ENCODE peak calls at places on chromosomes 16 and 17, in five cellular contexts. D is GM23248, Z is testis, G is left ventricle myocardium inferior, H is right lobe of liver. M is an unnamed sample.

GRCh38 chr17:16872836-16873653 is 98.9 kb downstream of the TNFRSF13B start:
- DNase-seq in D (peak), Z (peak), G (no peak), H (peak), M (no peak)

GRCh38 chr17:6660765-6661463 is 9.4 kb downstream of the C17orf100 start:
- DNase-seq in D (no peak), Z (no peak), G (no peak), H (no peak), M (no peak)

GRCh38 chr17:70099267-70099666 is 24.2 kb downstream of the KCNJ16 start:
- DNase-seq in D (no peak), Z (no peak), G (no peak), H (no peak), M (no peak)

GRCh38 chr16:50316848-50317630 is 50.7 kb downstream of the ADCY7 start:
- DNase-seq in D (peak), Z (no peak), G (no peak), H (no peak), M (no peak)

GRCh38 chr17:3972281-3972731 is 8.1 kb upstream of the ATP2A3 start:
- DNase-seq in D (no peak), Z (no peak), G (no peak), H (no peak), M (no peak)

GRCh38 chr16:732936-733335 is 6.0 kb downstream of the HAGHL start:
- DNase-seq in D (peak), Z (no peak), G (no peak), H (no peak), M (no peak)

GRCh38 chr17:5115673-5116651 is at the start of gene USP6:
- DNase-seq in D (peak), Z (peak), G (no peak), H (peak), M (no peak)

GRCh38 chr17:72362466-72363335 is 241.9 kb downstream of the SOX9 start:
- DNase-seq in D (peak), Z (no peak), G (no peak), H (no peak), M (peak)

GRCh38 chr17:20313891-20314290 is 153.4 kb downstream of the LGALS9B start:
- DNase-seq in D (no peak), Z (no peak), G (no peak), H (no peak), M (no peak)

GRCh38 chr17:76683011-76683755 is 27.6 kb downstream of the MXRA7 start:
- DNase-seq in D (no peak), Z (no peak), G (no peak), H (no peak), M (no peak)

GRCh38 chr16:1557074-1557473 is 23.6 kb downstream of the TMEM204 start:
- DNase-seq in D (no peak), Z (no peak), G (no peak), H (no peak), M (no peak)

GRCh38 chr16:57285379-57285778 is 907 bp upstream of the PLLP start:
- DNase-seq in D (no peak), Z (no peak), G (no peak), H (no peak), M (no peak)

GRCh38 chr16:55494994-55495421 is 13.9 kb upstream of the LPCAT2 start:
- DNase-seq in D (peak), Z (peak), G (no peak), H (no peak), M (peak)

GRCh38 chr17:65584604-65585521 is 23.4 kb upstream of the AXIN2 start:
- DNase-seq in D (peak), Z (no peak), G (peak), H (peak), M (no peak)

GRCh38 chr16:14564881-14565687 is 65.0 kb downstream of the PARN start:
- DNase-seq in D (peak), Z (no peak), G (no peak), H (no peak), M (peak)

GRCh38 chr17:62599964-62600657 is 27.4 kb upstream of the MRC2 start:
- DNase-seq in D (no peak), Z (no peak), G (no peak), H (no peak), M (no peak)

GRCh38 chr17:27315796-27316465 is 22.0 kb downstream of the WSB1 start:
- DNase-seq in D (no peak), Z (no peak), G (no peak), H (no peak), M (no peak)

GRCh38 chr17:410674-411401 is 58.2 kb upstream of the RPH3AL start:
- DNase-seq in D (peak), Z (no peak), G (no peak), H (no peak), M (no peak)

GRCh38 chr17:17677299-17678040 is 3.8 kb upstream of the RAI1 start:
- DNase-seq in D (no peak), Z (no peak), G (no peak), H (no peak), M (no peak)

GRCh38 chr16:4689864-4690704 is 3.3 kb upstream of the NUDT16L1 start:
- DNase-seq in D (no peak), Z (no peak), G (no peak), H (peak), M (no peak)
- H3K27ac ChIP-seq in D (no peak), Z (no peak), G (no peak), H (no peak), M (no peak)

GRCh38 chr17:57674894-57675293 is 70.2 kb downstream of the CCDC182 start:
- DNase-seq in D (no peak), Z (no peak), G (no peak), H (peak), M (no peak)

GRCh38 chr17:57677301-57677700 is 67.8 kb downstream of the CCDC182 start:
- DNase-seq in D (no peak), Z (no peak), G (no peak), H (no peak), M (no peak)

GRCh38 chr17:57676543-57676942 is 68.6 kb downstream of the CCDC182 start:
- DNase-seq in D (no peak), Z (no peak), G (no peak), H (no peak), M (no peak)

GRCh38 chr17:57675427-57675826 is 69.7 kb downstream of the CCDC182 start:
- DNase-seq in D (no peak), Z (no peak), G (no peak), H (peak), M (no peak)

DNA sequence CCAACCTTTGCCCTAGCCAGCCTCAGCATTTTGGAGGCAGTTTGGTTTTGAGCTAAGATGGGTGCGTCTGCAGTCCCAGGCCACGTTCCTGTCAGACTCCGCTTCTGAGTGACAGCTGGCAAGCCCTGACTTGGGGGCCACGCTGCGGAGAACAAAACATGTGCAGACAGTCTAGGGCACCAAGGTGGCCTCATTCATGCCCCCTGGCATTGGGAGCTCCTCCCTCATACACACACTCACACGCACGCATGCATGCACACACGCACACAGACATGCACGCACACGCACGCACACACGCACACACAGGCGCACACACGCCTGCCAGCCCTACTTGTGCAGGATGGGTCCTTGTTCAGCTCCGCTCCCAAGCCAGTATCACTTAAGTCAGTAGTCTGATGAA is 69.1 kb downstream of the CCDC182 start:
- DNase-seq in D (no peak), Z (no peak), G (no peak), H (peak), M (no peak)
- H3K27ac ChIP-seq in D (no peak), Z (no peak), G (no peak), H (no peak), M (no peak)

GRCh38 chr16:85003076-85003475 is 8.3 kb downstream of the ZDHHC7 start:
- DNase-seq in D (no peak), Z (no peak), G (no peak), H (no peak), M (no peak)
- H3K27ac ChIP-seq in D (peak), Z (no peak), G (peak), H (peak), M (peak)

DNA sequence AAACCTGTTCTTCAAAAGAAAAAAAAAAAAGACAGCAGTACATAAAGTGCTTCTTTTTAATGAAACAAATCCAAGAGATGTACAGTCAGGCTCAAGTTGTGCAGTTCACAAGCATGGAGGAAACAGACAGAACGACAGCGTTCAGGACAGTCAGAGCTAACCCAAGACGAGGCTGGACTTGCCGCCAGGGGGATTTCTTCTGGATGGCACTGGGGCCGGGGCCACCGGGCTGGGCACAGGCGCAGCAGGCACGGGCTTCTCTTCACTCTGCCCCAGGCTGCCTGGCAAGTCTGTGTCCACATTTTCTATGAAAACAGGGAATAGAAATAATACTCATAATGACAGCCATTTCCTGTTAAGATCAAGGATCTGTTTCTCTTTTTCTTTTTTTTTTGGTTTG is 4.4 kb upstream of the NT5C start:
- DNase-seq in D (no peak), Z (no peak), G (no peak), H (no peak), M (no peak)
- H3K27ac ChIP-seq in D (no peak), Z (peak), G (no peak), H (no peak), M (peak)

GRCh38 chr17:38978180-38978579 is 11.0 kb upstream of the FBXO47 start:
- DNase-seq in D (no peak), Z (no peak), G (no peak), H (no peak), M (no peak)

GRCh38 chr17:38982858-38983746 is 15.9 kb upstream of the FBXO47 start:
- DNase-seq in D (peak), Z (peak), G (no peak), H (no peak), M (no peak)

GRCh38 chr17:38981640-38982039 is 14.4 kb upstream of the FBXO47 start:
- DNase-seq in D (peak), Z (no peak), G (no peak), H (no peak), M (no peak)

DNA sequence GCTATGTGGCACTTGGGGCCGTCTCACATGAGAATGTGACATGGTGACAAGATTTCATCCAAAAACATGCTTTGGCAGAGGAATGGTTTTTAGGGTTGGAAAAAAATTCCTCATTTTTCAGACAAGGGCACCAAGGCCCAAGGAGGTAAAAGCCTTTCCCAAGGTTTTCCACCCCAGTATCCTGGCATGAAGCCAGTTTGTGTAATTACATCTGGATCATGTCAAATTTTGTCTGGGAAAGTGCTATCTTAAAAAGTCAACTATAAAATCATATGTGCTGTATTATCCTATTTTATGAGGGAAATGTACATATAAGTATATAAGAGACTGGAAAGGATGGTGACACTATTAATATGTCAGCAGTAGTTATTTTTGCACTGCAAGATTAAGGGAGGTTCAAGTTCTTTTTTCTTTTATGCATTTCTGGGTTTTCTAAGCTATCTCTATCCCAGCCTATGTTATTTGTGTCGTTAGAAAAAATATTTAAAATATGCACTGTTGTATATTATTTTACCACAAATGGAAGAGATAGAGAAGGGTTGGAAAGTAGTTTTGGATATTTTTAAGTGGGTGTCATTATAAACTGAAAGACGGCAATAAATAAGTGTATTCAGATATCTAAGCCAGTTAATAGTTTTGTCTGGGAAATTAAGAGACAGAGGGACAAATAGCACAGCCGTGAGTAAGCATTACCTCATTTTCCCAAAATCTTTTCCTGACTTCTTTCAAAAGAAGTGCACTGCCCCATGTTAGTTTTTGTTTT is 13.4 kb upstream of the FBXO47 start:
- DNase-seq in D (peak), Z (no peak), G (no peak), H (no peak), M (no peak)
- H3K27ac ChIP-seq in D (peak), Z (no peak), G (peak), H (no peak), M (no peak)

GRCh38 chr16:58461640-58462039 is 38.3 kb upstream of the NDRG4 start:
- DNase-seq in D (no peak), Z (no peak), G (no peak), H (no peak), M (no peak)
- H3K27ac ChIP-seq in D (no peak), Z (no peak), G (peak), H (no peak), M (peak)

DNA sequence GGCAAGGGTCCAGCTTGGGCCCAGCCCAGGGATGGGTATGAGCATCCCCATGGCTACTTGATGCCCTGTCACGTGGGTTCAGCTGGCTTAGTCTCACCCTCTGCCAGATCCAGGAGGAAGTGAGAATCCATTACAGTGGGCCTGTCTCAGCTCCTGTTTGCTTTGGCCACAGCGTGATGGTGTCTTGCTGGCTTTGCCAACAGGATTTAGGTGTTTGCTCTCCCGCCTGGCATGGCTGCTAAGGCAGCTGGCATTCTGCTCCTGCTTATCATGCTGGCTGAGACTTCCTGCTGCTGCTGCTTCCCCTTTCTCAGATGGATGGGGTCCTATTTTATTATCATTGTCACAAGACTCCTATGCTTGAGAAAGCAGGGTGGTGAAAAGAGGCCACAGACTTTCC is 28.3 kb upstream of the HOXB13 start:
- DNase-seq in D (no peak), Z (no peak), G (no peak), H (no peak), M (no peak)
- H3K27ac ChIP-seq in D (no peak), Z (no peak), G (no peak), H (no peak), M (no peak)

GRCh38 chr17:42378597-42379594 is 9.3 kb downstream of the STAT3 start:
- DNase-seq in D (peak), Z (no peak), G (no peak), H (no peak), M (no peak)
- H3K27ac ChIP-seq in D (peak), Z (peak), G (peak), H (peak), M (peak)

GRCh38 chr17:34582901-34583245 is 3.5 kb downstream of the TMEM132E start:
- DNase-seq in D (no peak), Z (no peak), G (no peak), H (no peak), M (no peak)

GRCh38 chr17:34584805-34585416 is 5.5 kb downstream of the TMEM132E start:
- DNase-seq in D (peak), Z (peak), G (no peak), H (no peak), M (no peak)

GRCh38 chr17:34589120-34589965 is 10.0 kb downstream of the TMEM132E start:
- DNase-seq in D (no peak), Z (no peak), G (no peak), H (no peak), M (no peak)

GRCh38 chr17:34586346-34586846 is 7.0 kb downstream of the TMEM132E start:
- DNase-seq in D (no peak), Z (no peak), G (no peak), H (no peak), M (no peak)

GRCh38 chr17:34588266-34588665 is 8.9 kb downstream of the TMEM132E start:
- DNase-seq in D (no peak), Z (no peak), G (no peak), H (no peak), M (no peak)
- H3K27ac ChIP-seq in D (no peak), Z (no peak), G (no peak), H (no peak), M (no peak)